ENCODE peak calls at places on chromosome 21, in seven cellular contexts. One of them, this sample, is unnamed.
A peak's percentile ranks its signal among the peaks of the same experiment; 100 is the strongest.

GRCh38 chr21:36008505-36008904 is 51.8 kb downstream of the SETD4 start:
- DNase-seq in hippocampal formation: no peak
- DNase-seq in frontal cortex: no peak
- DNase-seq in T-helper 9 cell: no peak
- DNase-seq in NCI-H1105: no peak
- DNase-seq in activated CD4-positive, CD25-positive, alpha-beta regulatory T cell: no peak
- DNase-seq in activated naive CD4-positive, alpha-beta T cell treated with anti-CD3 and anti-CD28 coated beads, Interleukin-2, amount 50 U/mL, for 16 hours: no peak
- DNase-seq in this sample: no peak

GRCh38 chr21:37748351-37748750 is 167.9 kb downstream of the KCNJ6 start:
- DNase-seq in hippocampal formation: no peak
- DNase-seq in activated CD4-positive, CD25-positive, alpha-beta regulatory T cell: no peak
- DNase-seq in frontal cortex: no peak
- DNase-seq in T-helper 9 cell: no peak
- DNase-seq in activated naive CD4-positive, alpha-beta T cell treated with anti-CD3 and anti-CD28 coated beads, Interleukin-2, amount 50 U/mL, for 16 hours: no peak
- DNase-seq in NCI-H1105: no peak
- DNase-seq in this sample: no peak

GRCh38 chr21:36499578-36500471 is 19.9 kb upstream of the CLDN14 start:
- DNase-seq in NCI-H1105: no peak
- DNase-seq in frontal cortex: no peak
- DNase-seq in hippocampal formation: no peak
- DNase-seq in activated naive CD4-positive, alpha-beta T cell treated with anti-CD3 and anti-CD28 coated beads, Interleukin-2, amount 50 U/mL, for 16 hours: no peak
- DNase-seq in T-helper 9 cell: no peak
- DNase-seq in activated CD4-positive, CD25-positive, alpha-beta regulatory T cell: no peak
- DNase-seq in this sample: no peak

GRCh38 chr21:37281993-37282392 is 14.9 kb upstream of the VPS26C start:
- DNase-seq in activated naive CD4-positive, alpha-beta T cell treated with anti-CD3 and anti-CD28 coated beads, Interleukin-2, amount 50 U/mL, for 16 hours: peak; percentile 21
- DNase-seq in T-helper 9 cell: no peak
- DNase-seq in frontal cortex: no peak
- DNase-seq in hippocampal formation: no peak
- DNase-seq in NCI-H1105: peak; percentile 62
- DNase-seq in activated CD4-positive, CD25-positive, alpha-beta regulatory T cell: no peak
- DNase-seq in this sample: no peak

GRCh38 chr21:33835920-33836319 is 79.7 kb downstream of the ATP5PO start:
- DNase-seq in activated naive CD4-positive, alpha-beta T cell treated with anti-CD3 and anti-CD28 coated beads, Interleukin-2, amount 50 U/mL, for 16 hours: no peak
- DNase-seq in NCI-H1105: no peak
- DNase-seq in T-helper 9 cell: no peak
- DNase-seq in activated CD4-positive, CD25-positive, alpha-beta regulatory T cell: no peak
- DNase-seq in frontal cortex: no peak
- DNase-seq in hippocampal formation: no peak
- DNase-seq in this sample: no peak

GRCh38 chr21:9837946-9838801 is 683.2 kb upstream of the TPTE start:
- DNase-seq in activated CD4-positive, CD25-positive, alpha-beta regulatory T cell: no peak
- DNase-seq in T-helper 9 cell: no peak
- DNase-seq in hippocampal formation: no peak
- DNase-seq in activated naive CD4-positive, alpha-beta T cell treated with anti-CD3 and anti-CD28 coated beads, Interleukin-2, amount 50 U/mL, for 16 hours: no peak
- DNase-seq in frontal cortex: no peak
- DNase-seq in NCI-H1105: no peak
- DNase-seq in this sample: no peak

GRCh38 chr21:35664683-35665082 is 395.6 kb downstream of the SETD4 start:
- DNase-seq in hippocampal formation: no peak
- DNase-seq in NCI-H1105: no peak
- DNase-seq in T-helper 9 cell: no peak
- DNase-seq in frontal cortex: no peak
- DNase-seq in activated CD4-positive, CD25-positive, alpha-beta regulatory T cell: no peak
- DNase-seq in activated naive CD4-positive, alpha-beta T cell treated with anti-CD3 and anti-CD28 coated beads, Interleukin-2, amount 50 U/mL, for 16 hours: no peak
- DNase-seq in this sample: no peak

GRCh38 chr21:14271053-14271452 is 55.1 kb downstream of the RBM11 start:
- DNase-seq in activated naive CD4-positive, alpha-beta T cell treated with anti-CD3 and anti-CD28 coated beads, Interleukin-2, amount 50 U/mL, for 16 hours: no peak
- DNase-seq in NCI-H1105: no peak
- DNase-seq in T-helper 9 cell: no peak
- DNase-seq in hippocampal formation: no peak
- DNase-seq in activated CD4-positive, CD25-positive, alpha-beta regulatory T cell: no peak
- DNase-seq in frontal cortex: no peak
- DNase-seq in this sample: no peak

GRCh38 chr21:45209046-45209445 is 78.6 kb downstream of the POFUT2 start:
- DNase-seq in T-helper 9 cell: no peak
- DNase-seq in frontal cortex: no peak
- DNase-seq in activated CD4-positive, CD25-positive, alpha-beta regulatory T cell: no peak
- DNase-seq in activated naive CD4-positive, alpha-beta T cell treated with anti-CD3 and anti-CD28 coated beads, Interleukin-2, amount 50 U/mL, for 16 hours: no peak
- DNase-seq in hippocampal formation: no peak
- DNase-seq in NCI-H1105: no peak
- DNase-seq in this sample: no peak

GRCh38 chr21:16194851-16195251 is 465.1 kb downstream of the USP25 start:
- DNase-seq in frontal cortex: no peak
- DNase-seq in T-helper 9 cell: no peak
- DNase-seq in activated CD4-positive, CD25-positive, alpha-beta regulatory T cell: no peak
- DNase-seq in activated naive CD4-positive, alpha-beta T cell treated with anti-CD3 and anti-CD28 coated beads, Interleukin-2, amount 50 U/mL, for 16 hours: no peak
- DNase-seq in NCI-H1105: no peak
- DNase-seq in hippocampal formation: peak; percentile 60
- DNase-seq in this sample: no peak

GRCh38 chr21:28485301-28486022 is 507.2 kb downstream of the LTN1 start:
- DNase-seq in T-helper 9 cell: no peak
- DNase-seq in frontal cortex: no peak
- DNase-seq in hippocampal formation: no peak
- DNase-seq in activated naive CD4-positive, alpha-beta T cell treated with anti-CD3 and anti-CD28 coated beads, Interleukin-2, amount 50 U/mL, for 16 hours: no peak
- DNase-seq in NCI-H1105: no peak
- DNase-seq in activated CD4-positive, CD25-positive, alpha-beta regulatory T cell: no peak
- DNase-seq in this sample: no peak

GRCh38 chr21:26849428-26850115 is 4.4 kb upstream of the ADAMTS1 start:
- DNase-seq in frontal cortex: peak; percentile 46
- DNase-seq in activated CD4-positive, CD25-positive, alpha-beta regulatory T cell: no peak
- DNase-seq in hippocampal formation: peak; percentile 74
- DNase-seq in T-helper 9 cell: no peak
- DNase-seq in activated naive CD4-positive, alpha-beta T cell treated with anti-CD3 and anti-CD28 coated beads, Interleukin-2, amount 50 U/mL, for 16 hours: no peak
- DNase-seq in NCI-H1105: no peak
- DNase-seq in this sample: no peak

GRCh38 chr21:46503922-46504539 is 45.3 kb downstream of the DIP2A start:
- DNase-seq in hippocampal formation: no peak
- DNase-seq in T-helper 9 cell: no peak
- DNase-seq in activated naive CD4-positive, alpha-beta T cell treated with anti-CD3 and anti-CD28 coated beads, Interleukin-2, amount 50 U/mL, for 16 hours: no peak
- DNase-seq in frontal cortex: no peak
- DNase-seq in NCI-H1105: no peak
- DNase-seq in activated CD4-positive, CD25-positive, alpha-beta regulatory T cell: no peak
- DNase-seq in this sample: no peak

GRCh38 chr21:32712043-32712442 is 15.8 kb downstream of the SYNJ1 start:
- DNase-seq in NCI-H1105: no peak
- DNase-seq in activated naive CD4-positive, alpha-beta T cell treated with anti-CD3 and anti-CD28 coated beads, Interleukin-2, amount 50 U/mL, for 16 hours: no peak
- DNase-seq in T-helper 9 cell: no peak
- DNase-seq in hippocampal formation: no peak
- DNase-seq in frontal cortex: no peak
- DNase-seq in activated CD4-positive, CD25-positive, alpha-beta regulatory T cell: no peak
- DNase-seq in this sample: no peak

This sample was measured in progenitor cell of endocrine pancreas.